ENCODE peak calls at places on chromosomes 5 and 9, in five cellular contexts. F is Calu3, B is stromal cell of bone marrow, U is T-helper 17 cell, Q is adipocyte. G is an unnamed sample.

GRCh38 chr5:14760548-14761002 is 96.1 kb downstream of the OTULIN start:
- DNase-seq in F (no peak), B (no peak), U (no peak), Q (no peak), G (no peak)

GRCh38 chr5:82405618-82406199 is 127.6 kb upstream of the RPS23 start:
- DNase-seq in F (no peak), B (peak), U (no peak), Q (peak), G (no peak)

GRCh38 chr5:143448518-143448917 is 45.0 kb upstream of the NR3C1 start:
- DNase-seq in F (no peak), B (no peak), U (no peak), Q (no peak), G (no peak)

GRCh38 chr5:177458912-177459350 is 12.3 kb downstream of the PRR7 start:
- DNase-seq in F (peak), B (no peak), U (no peak), Q (no peak), G (peak)

GRCh38 chr5:76175051-76175666 is 92.0 kb downstream of the SV2C start:
- DNase-seq in F (peak), B (peak), U (peak), Q (peak), G (peak)

GRCh38 chr5:136781464-136781863 is 416.1 kb upstream of the TRPC7 start:
- DNase-seq in F (no peak), B (peak), U (no peak), Q (peak), G (no peak)

GRCh38 chr5:337565-338130 is 16.1 kb downstream of the AHRR start:
- DNase-seq in F (peak), B (no peak), U (no peak), Q (peak), G (peak)

GRCh38 chr9:74666625-74667316 is 169.6 kb downstream of the RORB start:
- DNase-seq in F (no peak), B (peak), U (no peak), Q (peak), G (no peak)

GRCh38 chr5:52989025-52989780 is at the start of gene ITGA2:
- DNase-seq in F (peak), B (no peak), U (peak), Q (peak), G (peak)

GRCh38 chr9:87278971-87279731 is 218.5 kb upstream of the DAPK1 start:
- DNase-seq in F (no peak), B (no peak), U (no peak), Q (peak), G (no peak)

GRCh38 chr5:5291357-5291756 is 131.1 kb upstream of the ICE1 start:
- DNase-seq in F (no peak), B (no peak), U (no peak), Q (no peak), G (no peak)

GRCh38 chr5:79641414-79641813 is 29.2 kb downstream of the TENT2 start:
- DNase-seq in F (no peak), B (no peak), U (no peak), Q (no peak), G (no peak)

GRCh38 chr5:132506094-132506692 is 15.6 kb upstream of the IRF1 start:
- DNase-seq in F (peak), B (peak), U (no peak), Q (peak), G (no peak)

GRCh38 chr9:91714020-91714721 is 235.9 kb downstream of the ROR2 start:
- DNase-seq in F (peak), B (no peak), U (no peak), Q (peak), G (peak)

GRCh38 chr5:83553000-83553486 is 81.5 kb downstream of the VCAN start:
- DNase-seq in F (no peak), B (peak), U (no peak), Q (no peak), G (no peak)

GRCh38 chr9:90773593-90773992 is 28.0 kb upstream of the SYK start:
- DNase-seq in F (peak), B (no peak), U (no peak), Q (no peak), G (no peak)

GRCh38 chr9:133729646-133730281 is 8.4 kb downstream of the SARDH start:
- DNase-seq in F (no peak), B (no peak), U (no peak), Q (no peak), G (peak)

GRCh38 chr5:87405472-87406155 is 7.1 kb downstream of the CCNH start:
- DNase-seq in F (no peak), B (no peak), U (no peak), Q (no peak), G (no peak)

GRCh38 chr5:119405444-119405843 is 46.9 kb upstream of the HSD17B4 start:
- DNase-seq in F (no peak), B (no peak), U (no peak), Q (no peak), G (no peak)

GRCh38 chr5:166596043-166596442 is 1695.4 kb upstream of the WWC1 start:
- DNase-seq in F (no peak), B (no peak), U (no peak), Q (no peak), G (no peak)

GRCh38 chr5:117982691-117983090 is 1005.7 kb downstream of the DTWD2 start:
- DNase-seq in F (no peak), B (no peak), U (no peak), Q (peak), G (peak)

GRCh38 chr9:114501786-114502682 is 3.2 kb downstream of the WHRN start:
- DNase-seq in F (no peak), B (no peak), U (no peak), Q (peak), G (peak)

GRCh38 chr9:122816163-122816867 is 12.1 kb downstream of the PDCL start:
- DNase-seq in F (no peak), B (no peak), U (peak), Q (no peak), G (no peak)

GRCh38 chr9:132575005-132575609 is 7.3 kb upstream of the BARHL1 start:
- DNase-seq in F (peak), B (peak), U (peak), Q (peak), G (peak)

GRCh38 chr5:146722361-146722779 is 156.2 kb downstream of the PPP2R2B start:
- DNase-seq in F (no peak), B (peak), U (no peak), Q (peak), G (no peak)

GRCh38 chr5:148996270-148996669 is 66.6 kb downstream of the SH3TC2 start:
- DNase-seq in F (no peak), B (no peak), U (no peak), Q (peak), G (no peak)

GRCh38 chr9:134165357-134166315 is 1.3 kb upstream of the RNU6ATAC start:
- DNase-seq in F (no peak), B (no peak), U (peak), Q (peak), G (peak)

GRCh38 chr5:126267435-126267834 is 155.8 kb upstream of the GRAMD2B start:
- DNase-seq in F (no peak), B (no peak), U (no peak), Q (no peak), G (no peak)

GRCh38 chr5:59259238-59259637 is 634.3 kb downstream of the PDE4D start:
- DNase-seq in F (no peak), B (no peak), U (no peak), Q (no peak), G (no peak)

GRCh38 chr5:32232441-32233219 is 58.5 kb upstream of the GOLPH3 start:
- DNase-seq in F (peak), B (peak), U (peak), Q (peak), G (peak)

GRCh38 chr5:6576861-6577501 is 55.9 kb downstream of the NSUN2 start:
- DNase-seq in F (peak), B (no peak), U (no peak), Q (peak), G (peak)

G was measured in endodermal cell.